ENCODE peak calls at places on chromosomes 4 and X, in nine cellular contexts. R is tibial nerve, C is HepG2, N is AG09309, M is endothelial cell of umbilical vein, V is AG04450, D is SK-N-MC, G is astrocyte of the spinal cord, B is Karpas-422. E is an unnamed sample.

GRCh38 chrX:134694333-134694925 is 36.2 kb upstream of the PLAC1 start:
- DNase-seq in R (no peak), C (no peak), N (no peak), M (no peak), V (no peak), D (no peak), G (no peak), B (no peak), E (no peak)

GRCh38 chrX:26581086-26581485 is 365.1 kb downstream of the MAGEB5 start:
- DNase-seq in R (no peak), C (no peak), N (no peak), M (no peak), V (no peak), D (no peak), G (peak), B (no peak), E (no peak)

GRCh38 chr4:29423836-29424721 is 1296.1 kb upstream of the PCDH7 start:
- DNase-seq in R (no peak), C (no peak), N (peak), M (peak), V (peak), D (no peak), G (peak), B (no peak), E (no peak)

GRCh38 chrX:119041175-119041574 is 31.6 kb upstream of the CT47C1 start:
- DNase-seq in R (peak), C (peak), N (peak), M (peak), V (peak), D (no peak), G (peak), B (no peak), E (peak)

GRCh38 chrX:56978172-56978571 is 17.2 kb downstream of the SPIN3 start:
- DNase-seq in R (no peak), C (peak), N (no peak), M (peak), V (no peak), D (peak), G (peak), B (peak), E (peak)

GRCh38 chrX:139559383-139560042 is 29.0 kb downstream of the F9 start:
- DNase-seq in R (no peak), C (peak), N (peak), M (peak), V (peak), D (no peak), G (peak), B (peak), E (peak)

GRCh38 chr4:116866116-116866515 is 219.3 kb downstream of the TRAM1L1 start:
- DNase-seq in R (no peak), C (no peak), N (no peak), M (no peak), V (no peak), D (no peak), G (peak), B (no peak), E (no peak)

GRCh38 chr4:52250124-52250523 is 199.0 kb downstream of the SPATA18 start:
- DNase-seq in R (peak), C (no peak), N (no peak), M (no peak), V (no peak), D (peak), G (peak), B (peak), E (no peak)

GRCh38 chrX:40709395-40709794 is 25.9 kb downstream of the MED14 start:
- DNase-seq in R (no peak), C (no peak), N (no peak), M (no peak), V (no peak), D (no peak), G (no peak), B (no peak), E (peak)

GRCh38 chr4:116522922-116523321 is 562.5 kb downstream of the TRAM1L1 start:
- DNase-seq in R (no peak), C (no peak), N (no peak), M (no peak), V (no peak), D (no peak), G (no peak), B (no peak), E (no peak)

GRCh38 chr4:48346594-48346993 is 5.3 kb downstream of the SLAIN2 start:
- DNase-seq in R (no peak), C (no peak), N (no peak), M (no peak), V (no peak), D (no peak), G (peak), B (no peak), E (no peak)

GRCh38 chr4:61211781-61212180 is 11.7 kb downstream of the ADGRL3 start:
- DNase-seq in R (no peak), C (no peak), N (no peak), M (no peak), V (no peak), D (no peak), G (no peak), B (no peak), E (no peak)

GRCh38 chrX:113510586-113510985 is 670.0 kb upstream of the AMOT start:
- DNase-seq in R (no peak), C (no peak), N (no peak), M (peak), V (no peak), D (no peak), G (no peak), B (no peak), E (no peak)

GRCh38 chrX:48918303-48918643 is 551 bp downstream of the PIM2 start:
- DNase-seq in R (no peak), C (no peak), N (no peak), M (no peak), V (no peak), D (no peak), G (no peak), B (no peak), E (no peak)

GRCh38 chr4:158729716-158730559 is 6.7 kb upstream of the PPID start:
- DNase-seq in R (peak), C (peak), N (peak), M (peak), V (peak), D (peak), G (peak), B (peak), E (peak)

GRCh38 chrX:47690175-47690574 is 31.2 kb upstream of the UXT start:
- DNase-seq in R (no peak), C (no peak), N (no peak), M (no peak), V (no peak), D (no peak), G (no peak), B (no peak), E (no peak)

GRCh38 chrX:15947648-15948317 is 93.2 kb upstream of the AP1S2 start:
- DNase-seq in R (no peak), C (no peak), N (peak), M (peak), V (peak), D (no peak), G (peak), B (no peak), E (peak)

GRCh38 chrX:15948318-15948660 is 93.7 kb upstream of the AP1S2 start:
- DNase-seq in R (no peak), C (no peak), N (no peak), M (no peak), V (no peak), D (no peak), G (no peak), B (no peak), E (no peak)

GRCh38 chrX:15943393-15943792 is 88.8 kb upstream of the AP1S2 start:
- DNase-seq in R (no peak), C (no peak), N (no peak), M (no peak), V (no peak), D (no peak), G (no peak), B (no peak), E (no peak)

GRCh38 chrX:15942307-15942706 is 87.7 kb upstream of the AP1S2 start:
- DNase-seq in R (no peak), C (no peak), N (no peak), M (no peak), V (no peak), D (no peak), G (no peak), B (no peak), E (no peak)

GRCh38 chrX:15946783-15947550 is 92.4 kb upstream of the AP1S2 start:
- DNase-seq in R (no peak), C (no peak), N (peak), M (no peak), V (peak), D (no peak), G (peak), B (no peak), E (no peak)
- H3K4me3 ChIP-seq in R (no peak), C (no peak), N (no peak), M (no peak), V (no peak), D (no peak), G (no peak), B (no peak), E (no peak)

GRCh38 chr4:3306465-3306864 is 13.6 kb downstream of the RGS12 start:
- DNase-seq in R (peak), C (no peak), N (no peak), M (no peak), V (no peak), D (no peak), G (no peak), B (no peak), E (no peak)

GRCh38 chr4:3303445-3303824 is 10.6 kb downstream of the RGS12 start:
- DNase-seq in R (peak), C (no peak), N (no peak), M (no peak), V (no peak), D (no peak), G (no peak), B (no peak), E (no peak)

GRCh38 chr4:3305610-3306371 is 13.0 kb downstream of the RGS12 start:
- DNase-seq in R (peak), C (no peak), N (no peak), M (peak), V (no peak), D (no peak), G (no peak), B (no peak), E (peak)

GRCh38 chr4:3303840-3304715 is 11.3 kb downstream of the RGS12 start:
- DNase-seq in R (no peak), C (no peak), N (no peak), M (no peak), V (no peak), D (no peak), G (no peak), B (no peak), E (no peak)

GRCh38 chr4:3304831-3305609 is 12.2 kb downstream of the RGS12 start:
- DNase-seq in R (peak), C (no peak), N (no peak), M (peak), V (no peak), D (no peak), G (peak), B (no peak), E (no peak)
- H3K4me3 ChIP-seq in R (no peak), C (no peak), N (no peak), M (no peak), V (no peak), D (peak), G (no peak), B (no peak), E (no peak)

DNA sequence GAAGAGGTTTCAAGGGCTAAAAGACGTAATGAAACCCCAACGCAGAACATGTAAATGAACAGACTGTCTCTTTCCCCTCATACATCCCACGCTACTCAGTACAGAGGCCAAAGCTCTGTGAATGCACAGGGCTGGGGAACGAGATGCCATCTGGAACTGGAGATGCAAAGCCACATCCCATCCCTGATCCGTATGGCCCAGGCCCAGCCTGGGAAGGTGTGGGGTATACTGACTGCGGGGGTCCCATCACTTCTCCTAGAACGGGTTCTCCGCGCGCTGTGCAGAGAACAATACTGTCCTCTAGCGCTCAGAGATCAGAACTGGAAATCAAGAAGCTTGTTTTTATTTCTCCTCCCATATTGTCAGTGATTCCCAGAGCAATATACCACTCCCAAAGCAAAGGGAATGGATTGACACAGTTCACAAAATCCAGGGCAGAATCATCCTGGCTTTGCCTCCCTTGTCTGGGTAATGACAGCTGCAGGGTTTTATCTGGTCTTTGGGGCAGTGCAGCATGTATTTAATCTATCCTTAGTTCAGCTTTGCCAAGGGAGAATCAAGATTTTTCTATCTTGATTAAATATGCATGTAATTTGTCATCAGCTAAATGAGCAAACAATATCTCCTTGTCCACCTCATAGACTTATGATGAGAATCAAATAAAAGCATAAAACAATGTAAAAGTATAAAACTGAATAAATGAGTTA is 47.3 kb upstream of the TLR3 start:
- DNase-seq in R (no peak), C (peak), N (no peak), M (peak), V (no peak), D (no peak), G (peak), B (peak), E (peak)
- H3K4me3 ChIP-seq in R (no peak), C (no peak), N (no peak), M (no peak), V (no peak), D (no peak), G (no peak), B (no peak), E (no peak)

DNA sequence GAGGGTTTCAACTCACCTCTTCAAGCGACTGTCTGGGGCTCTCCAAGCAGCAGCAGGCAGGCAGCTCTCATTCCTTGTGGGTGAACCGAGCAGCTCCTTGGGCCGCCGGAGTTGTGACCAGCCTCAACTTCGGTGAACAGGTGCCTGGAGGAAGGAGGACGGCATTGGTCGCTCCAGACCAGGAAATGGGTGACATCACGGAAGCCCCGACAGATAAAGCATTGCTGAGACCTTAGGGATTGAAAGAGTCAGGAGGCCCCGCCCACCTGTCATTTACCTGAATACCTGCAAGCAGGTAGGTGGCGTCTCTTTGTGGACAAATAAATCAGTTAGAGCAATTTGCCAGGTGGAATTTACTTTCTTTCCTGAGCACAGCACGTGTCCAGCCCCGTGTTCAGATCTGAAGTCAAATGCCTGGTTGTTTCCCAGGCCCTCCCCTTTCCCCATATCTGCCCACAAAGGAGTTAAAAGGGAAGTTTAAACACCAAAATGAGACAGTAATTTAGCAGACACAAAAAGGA is at the start of gene LNX1:
- DNase-seq in R (no peak), C (no peak), N (no peak), M (no peak), V (no peak), D (no peak), G (no peak), B (no peak), E (peak)
- H3K4me3 ChIP-seq in R (no peak), C (no peak), N (no peak), M (no peak), V (no peak), D (no peak), G (no peak), B (no peak), E (peak)

DNA sequence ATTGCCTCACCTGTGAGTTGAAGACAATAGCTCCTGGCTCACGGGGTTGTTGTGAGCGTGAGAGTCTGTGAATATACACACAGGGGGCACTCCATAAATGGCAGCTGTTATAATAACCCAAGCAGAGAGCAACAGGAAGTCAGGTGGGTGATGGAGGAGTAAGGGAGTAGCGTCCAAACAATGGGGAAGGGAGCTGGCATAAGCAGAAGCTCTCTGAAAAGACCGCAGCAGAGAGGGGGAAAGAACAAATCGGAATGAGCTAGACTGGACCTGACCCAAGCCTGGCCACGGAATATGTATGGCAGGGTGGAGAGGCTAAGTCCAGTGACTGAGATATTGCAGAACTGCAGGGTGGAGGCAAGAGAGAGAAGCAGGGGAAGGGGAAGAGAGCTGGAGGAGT is 6.6 kb upstream of the GJB1 start:
- DNase-seq in R (no peak), C (peak), N (no peak), M (no peak), V (no peak), D (no peak), G (no peak), B (no peak), E (peak)
- H3K4me3 ChIP-seq in R (no peak), C (peak), N (no peak), M (no peak), V (no peak), D (no peak), G (no peak), B (no peak), E (no peak)

DNA sequence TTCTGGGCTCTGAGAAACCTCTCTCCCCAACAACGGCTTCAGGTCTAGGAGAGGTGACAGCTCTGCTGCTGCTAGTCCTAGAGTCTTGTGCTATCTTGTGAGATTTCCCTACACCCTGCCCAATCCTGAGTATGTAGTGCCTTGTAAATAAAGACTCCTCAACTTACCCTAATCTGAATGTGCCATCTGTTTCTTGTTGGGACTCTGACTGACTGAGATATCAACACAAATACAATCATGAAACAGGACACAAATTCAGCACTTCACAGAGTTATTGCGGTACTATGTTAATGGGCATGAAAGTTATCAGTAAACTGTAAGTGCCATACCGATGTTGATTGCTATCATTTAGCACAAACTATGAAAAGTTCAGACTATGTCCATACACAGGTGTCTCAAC is 529.0 kb upstream of the FTHL17 start:
- DNase-seq in R (no peak), C (no peak), N (no peak), M (no peak), V (no peak), D (no peak), G (no peak), B (no peak), E (no peak)
- H3K4me3 ChIP-seq in R (no peak), C (no peak), N (no peak), M (no peak), V (no peak), D (no peak), G (no peak), B (no peak), E (no peak)